ENCODE peak calls at places on chromosomes 3 and 15, in five cellular contexts. T is PC-3, P is AG04450, M is vagina, Z is tibial artery. S is an unnamed sample. For H3K27me3 and H3K9me3, the result is how much of the 10 kb centered on the place peaks cover.

GRCh38 chr3:87987952-87988351 is 70.9 kb downstream of the CGGBP1 start:
- DNase-seq in T (no peak), P (no peak), M (no peak), Z (no peak), S (no peak)

GRCh38 chr3:172530101-172530561 is 6.9 kb upstream of the TNFSF10 start:
- DNase-seq in T (no peak), P (no peak), M (no peak), Z (no peak), S (no peak)

GRCh38 chr15:94324117-94324826 is 92.9 kb downstream of the MCTP2 start:
- DNase-seq in T (peak), P (peak), M (no peak), Z (no peak), S (no peak)

GRCh38 chr15:60003243-60004018 is 680 bp upstream of the FOXB1 start:
- DNase-seq in T (no peak), P (no peak), M (no peak), Z (no peak), S (no peak)

GRCh38 chr3:148727242-148727641 is 29.5 kb downstream of the AGTR1 start:
- DNase-seq in T (peak), P (no peak), M (no peak), Z (no peak), S (no peak)

GRCh38 chr15:65778269-65778668 is 13.8 kb downstream of the DENND4A start:
- DNase-seq in T (no peak), P (no peak), M (no peak), Z (no peak), S (no peak)

GRCh38 chr15:36362508-36362907 is 216.9 kb upstream of the CDIN1 start:
- DNase-seq in T (no peak), P (no peak), M (no peak), Z (no peak), S (no peak)

GRCh38 chr15:25335279-25335678 is 103.5 kb downstream of the UBE3A start:
- DNase-seq in T (no peak), P (no peak), M (no peak), Z (no peak), S (no peak)

GRCh38 chr15:54884312-54884711 is 312.4 kb downstream of the RSL24D1 start:
- DNase-seq in T (no peak), P (no peak), M (no peak), Z (no peak), S (no peak)

GRCh38 chr3:188821998-188822397 is 349.8 kb upstream of the TPRG1 start:
- DNase-seq in T (no peak), P (no peak), M (no peak), Z (no peak), S (no peak)

GRCh38 chr3:52405066-52405465 is 39.8 kb downstream of the SEMA3G start:
- DNase-seq in T (no peak), P (no peak), M (no peak), Z (no peak), S (no peak)

GRCh38 chr15:66096711-66097058 is 156.9 kb downstream of the MEGF11 start:
- DNase-seq in T (no peak), P (no peak), M (no peak), Z (no peak), S (no peak)

GRCh38 chr3:75144396-75144795 is 519.7 kb upstream of the FRG2C start:
- DNase-seq in T (no peak), P (no peak), M (no peak), Z (no peak), S (no peak)

GRCh38 chr3:41630017-41630416 is 331.9 kb downstream of the ULK4 start:
- DNase-seq in T (no peak), P (no peak), M (no peak), Z (no peak), S (no peak)

GRCh38 chr3:22735373-22735772 is 467.8 kb upstream of the UBE2E2 start:
- DNase-seq in T (no peak), P (no peak), M (no peak), Z (no peak), S (no peak)

DNA sequence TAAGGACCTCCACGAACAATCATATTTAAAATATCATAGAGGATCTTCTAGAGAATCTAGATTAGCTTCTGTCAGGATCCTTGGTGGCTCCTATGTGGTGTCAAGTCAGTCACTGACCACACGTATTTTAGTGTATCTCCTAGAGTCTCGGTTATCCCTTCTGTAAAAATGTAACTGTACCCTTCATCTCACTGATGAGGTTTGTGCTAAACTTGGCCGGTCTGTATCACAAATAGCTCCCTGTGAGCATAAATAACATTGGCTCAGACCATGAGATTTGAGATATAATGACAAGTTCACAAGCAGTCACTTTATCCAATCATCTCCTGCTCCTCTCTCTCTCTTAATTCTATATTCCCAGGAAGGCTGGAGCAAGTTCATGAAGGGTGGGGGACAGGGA is 93.6 kb upstream of the ARL6 start:
- DNase-seq in T (no peak), P (no peak), M (no peak), Z (no peak), S (no peak)
- H3K27me3 ChIP-seq in T (under half), P (under half), M (under half), Z (under half), S (under half)

GRCh38 chr15:90873998-90874605 is 5.7 kb downstream of the FURIN start:
- DNase-seq in T (peak), P (no peak), M (no peak), Z (no peak), S (no peak)

GRCh38 chr15:90875549-90875981 is 7.2 kb downstream of the FURIN start:
- DNase-seq in T (no peak), P (no peak), M (no peak), Z (no peak), S (no peak)

GRCh38 chr15:90872481-90873184 is 4.2 kb downstream of the FURIN start:
- DNase-seq in T (peak), P (peak), M (no peak), Z (no peak), S (no peak)

GRCh38 chr15:90871716-90872480 is 3.5 kb downstream of the FURIN start:
- DNase-seq in T (no peak), P (no peak), M (no peak), Z (no peak), S (no peak)

DNA sequence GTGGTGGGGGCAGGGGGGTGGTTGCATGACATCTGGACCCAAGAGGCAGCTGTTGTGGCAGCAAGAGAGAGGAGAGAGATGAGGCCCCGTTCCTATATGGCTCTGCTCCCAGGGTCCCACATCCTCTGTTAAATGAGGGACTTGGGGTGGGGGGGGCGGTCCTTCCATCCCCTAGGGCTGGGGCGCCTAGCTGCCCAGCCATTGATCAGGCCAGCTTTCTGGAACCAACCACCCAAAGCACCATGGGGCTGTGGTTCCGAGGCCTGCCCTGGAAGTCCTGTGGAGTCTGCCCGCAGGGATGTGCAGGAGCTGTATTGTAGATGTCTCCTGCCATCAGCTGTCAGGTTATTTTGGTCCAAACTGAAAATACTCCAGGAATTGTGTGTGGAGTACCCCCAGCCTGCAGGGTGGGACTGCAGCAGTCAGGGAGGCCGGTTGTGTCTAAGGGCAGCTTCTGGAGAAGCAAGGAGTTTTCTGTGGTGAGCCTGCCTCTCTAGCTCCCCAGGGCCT is 5.2 kb downstream of the FURIN start:
- DNase-seq in T (no peak), P (no peak), M (no peak), Z (no peak), S (no peak)
- H3K4me3 ChIP-seq in T (peak), P (peak), M (no peak), Z (peak), S (peak)

GRCh38 chr3:8357859-8358258 is 143.8 kb upstream of the LMCD1 start:
- DNase-seq in T (no peak), P (no peak), M (no peak), Z (no peak), S (no peak)
- H3K9me3 ChIP-seq in T (under half), P (under half), M (under half), Z (under half), S (under half)

GRCh38 chr3:150762662-150763121 is 277 bp downstream of the SIAH2 start:
- DNase-seq in T (no peak), P (no peak), M (no peak), Z (no peak), S (no peak)
- H3K27me3 ChIP-seq in T (under half), P (under half), M (under half), Z (under half), S (under half)

GRCh38 chr15:39784638-39785037 is 2.0 kb upstream of the FSIP1 start:
- DNase-seq in T (no peak), P (no peak), M (no peak), Z (no peak), S (no peak)
- H3K4me3 ChIP-seq in T (peak), P (peak), M (no peak), Z (no peak), S (no peak)

DNA sequence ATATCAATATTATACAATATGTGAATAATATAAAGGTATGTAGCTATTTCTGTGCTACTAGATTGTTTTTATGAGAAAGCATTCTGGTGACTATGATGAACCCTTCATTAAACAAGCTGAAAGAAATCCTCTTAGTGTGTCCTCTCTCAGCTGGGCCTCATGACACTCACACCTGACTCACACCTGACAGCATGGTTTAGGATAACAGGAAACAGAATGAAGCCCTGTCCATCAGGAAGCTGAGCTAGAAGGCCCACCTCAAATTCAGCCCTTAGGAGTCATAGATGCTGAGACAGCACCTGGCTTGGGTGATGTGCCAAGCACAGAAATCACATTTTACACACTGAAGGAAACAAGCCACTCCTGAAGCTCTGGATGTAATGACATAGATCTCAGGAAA is 30.8 kb downstream of the CHCHD4 start:
- DNase-seq in T (peak), P (no peak), M (no peak), Z (no peak), S (no peak)
- H3K9me3 ChIP-seq in T (under half), P (under half), M (under half), Z (under half), S (under half)